ENCODE peak calls at places on chromosomes 13 and 19, in seven cellular contexts. One of them, this sample, is unnamed.

GRCh38 chr13:37485766-37486165 is 112.8 kb downstream of the POSTN start:
- DNase-seq in transverse colon: no peak
- DNase-seq in SK-N-SH: no peak
- DNase-seq in GM23338: no peak
- DNase-seq in vagina: no peak
- DNase-seq in HCT116: no peak
- DNase-seq in suprapubic skin: no peak
- DNase-seq in this sample: no peak

GRCh38 chr13:106514928-106515634 is 20.4 kb downstream of the EFNB2 start:
- DNase-seq in vagina: no peak
- DNase-seq in suprapubic skin: no peak
- DNase-seq in GM23338: no peak
- DNase-seq in SK-N-SH: no peak
- DNase-seq in transverse colon: no peak
- DNase-seq in HCT116: no peak
- DNase-seq in this sample: no peak

GRCh38 chr13:91355826-91356710 is 8.6 kb downstream of the MIR17HG start:
- DNase-seq in GM23338: no peak
- DNase-seq in HCT116: no peak
- DNase-seq in suprapubic skin: no peak
- DNase-seq in vagina: no peak
- DNase-seq in transverse colon: no peak
- DNase-seq in SK-N-SH: no peak
- DNase-seq in this sample: no peak

GRCh38 chr19:34598217-34599155 is 78.5 kb downstream of the SCGB2B2 start:
- DNase-seq in vagina: no peak
- DNase-seq in SK-N-SH: no peak
- DNase-seq in transverse colon: no peak
- DNase-seq in HCT116: no peak
- DNase-seq in suprapubic skin: no peak
- DNase-seq in GM23338: no peak
- DNase-seq in this sample: no peak

GRCh38 chr19:10634430-10634829 is 9.1 kb downstream of the SLC44A2 start:
- DNase-seq in SK-N-SH: peak; percentile 9
- DNase-seq in transverse colon: no peak
- DNase-seq in HCT116: no peak
- DNase-seq in GM23338: no peak
- DNase-seq in vagina: no peak
- DNase-seq in suprapubic skin: no peak
- DNase-seq in this sample: no peak

GRCh38 chr13:95296326-95296939 is 4.8 kb downstream of the ABCC4 start:
- DNase-seq in HCT116: peak; percentile 21
- DNase-seq in GM23338: peak; percentile 80
- DNase-seq in vagina: no peak
- DNase-seq in SK-N-SH: peak; percentile 82
- DNase-seq in transverse colon: peak; percentile 66
- DNase-seq in suprapubic skin: no peak
- DNase-seq in this sample: no peak

GRCh38 chr13:93723316-93723715 is 496.7 kb downstream of the GPC6 start:
- DNase-seq in SK-N-SH: no peak
- DNase-seq in HCT116: no peak
- DNase-seq in vagina: no peak
- DNase-seq in GM23338: no peak
- DNase-seq in transverse colon: no peak
- DNase-seq in suprapubic skin: no peak
- DNase-seq in this sample: no peak

GRCh38 chr13:81017525-81018152 is 676.7 kb upstream of the SPRY2 start:
- DNase-seq in vagina: no peak
- DNase-seq in transverse colon: no peak
- DNase-seq in suprapubic skin: no peak
- DNase-seq in SK-N-SH: peak; percentile 44
- DNase-seq in GM23338: peak; percentile 81
- DNase-seq in HCT116: peak; percentile 16
- DNase-seq in this sample: no peak

GRCh38 chr13:99959538-99960230 is 11.9 kb downstream of the ZIC5 start:
- DNase-seq in transverse colon: no peak
- DNase-seq in vagina: no peak
- DNase-seq in GM23338: peak; percentile 69
- DNase-seq in suprapubic skin: no peak
- DNase-seq in HCT116: no peak
- DNase-seq in SK-N-SH: no peak
- DNase-seq in this sample: no peak

GRCh38 chr19:23415034-23415433 is 19.8 kb upstream of the ZNF91 start:
- DNase-seq in transverse colon: peak; percentile 32
- DNase-seq in suprapubic skin: no peak
- DNase-seq in HCT116: no peak
- DNase-seq in vagina: no peak
- DNase-seq in SK-N-SH: no peak
- DNase-seq in GM23338: peak; percentile 44
- DNase-seq in this sample: no peak

GRCh38 chr19:14369399-14370168 is 11.7 kb upstream of the ADGRE5 start:
- DNase-seq in GM23338: no peak
- DNase-seq in transverse colon: peak; percentile 50
- DNase-seq in vagina: no peak
- DNase-seq in SK-N-SH: no peak
- DNase-seq in HCT116: no peak
- DNase-seq in suprapubic skin: no peak
- DNase-seq in this sample: no peak

GRCh38 chr19:42548545-42548944 is 20.3 kb upstream of the CEACAM1 start:
- DNase-seq in SK-N-SH: no peak
- DNase-seq in GM23338: no peak
- DNase-seq in HCT116: no peak
- DNase-seq in vagina: no peak
- DNase-seq in suprapubic skin: no peak
- DNase-seq in transverse colon: no peak
- DNase-seq in this sample: no peak

GRCh38 chr19:12703056-12703455 is 6.6 kb upstream of the FBXW9 start:
- DNase-seq in GM23338: peak; percentile 94
- DNase-seq in transverse colon: no peak
- DNase-seq in suprapubic skin: no peak
- DNase-seq in vagina: no peak
- DNase-seq in HCT116: peak; percentile 57
- DNase-seq in SK-N-SH: peak; percentile 90
- DNase-seq in this sample: no peak

GRCh38 chr19:17932485-17933338 is at the start of gene CCDC124:
- DNase-seq in HCT116: peak; percentile 88
- DNase-seq in SK-N-SH: peak; percentile 95
- DNase-seq in vagina: no peak
- DNase-seq in suprapubic skin: peak; percentile 95
- DNase-seq in GM23338: peak; percentile 96
- DNase-seq in transverse colon: peak; percentile 95
- DNase-seq in this sample: peak; percentile 97

GRCh38 chr19:17933414-17934129 is 757 bp downstream of the CCDC124 start:
- DNase-seq in suprapubic skin: no peak
- DNase-seq in vagina: no peak
- DNase-seq in HCT116: no peak
- DNase-seq in SK-N-SH: no peak
- DNase-seq in transverse colon: no peak
- DNase-seq in GM23338: peak; percentile 18
- DNase-seq in this sample: no peak

GRCh38 chr19:17936379-17936778 is 3.6 kb downstream of the CCDC124 start:
- DNase-seq in GM23338: no peak
- DNase-seq in suprapubic skin: no peak
- DNase-seq in vagina: no peak
- DNase-seq in transverse colon: no peak
- DNase-seq in SK-N-SH: no peak
- DNase-seq in HCT116: no peak
- DNase-seq in this sample: no peak

GRCh38 chr19:17929056-17929455 is 3.8 kb upstream of the CCDC124 start:
- DNase-seq in SK-N-SH: no peak
- DNase-seq in transverse colon: no peak
- DNase-seq in GM23338: no peak
- DNase-seq in vagina: no peak
- DNase-seq in HCT116: no peak
- DNase-seq in suprapubic skin: no peak
- DNase-seq in this sample: no peak

DNA sequence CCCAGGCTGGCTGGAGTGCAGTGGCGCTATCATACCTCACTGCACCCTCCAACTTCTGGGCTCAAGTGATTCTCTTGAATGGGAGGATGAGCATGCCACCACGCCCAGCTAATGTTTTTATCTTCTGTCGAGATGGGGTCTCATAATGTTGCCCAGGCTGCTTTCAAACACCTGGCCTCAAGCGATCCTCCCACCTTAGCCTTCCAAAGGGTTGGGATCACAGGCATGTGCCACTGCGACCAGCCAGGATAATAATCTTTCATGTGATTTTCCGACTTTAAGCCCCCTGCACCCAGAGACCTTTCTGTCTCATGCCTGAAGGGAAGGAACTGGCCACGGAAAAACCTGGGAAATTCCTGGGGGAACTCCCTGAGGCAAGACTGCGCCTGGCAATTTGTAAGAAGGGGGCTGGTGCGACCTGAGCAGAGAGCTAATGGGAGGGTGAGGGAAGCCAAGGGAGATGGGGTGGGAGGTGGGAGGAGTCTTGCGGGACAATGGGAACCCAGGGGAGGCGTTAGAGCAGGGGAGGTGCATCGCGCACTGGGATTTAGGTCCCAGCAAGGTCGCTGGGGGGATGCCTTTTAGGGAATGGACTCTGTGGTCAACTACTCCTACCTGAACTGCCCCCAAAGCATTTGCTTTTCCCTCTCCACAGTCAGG is 1.2 kb upstream of the CCDC124 start:
- DNase-seq in transverse colon: no peak
- DNase-seq in suprapubic skin: no peak
- DNase-seq in vagina: no peak
- DNase-seq in HCT116: no peak
- DNase-seq in SK-N-SH: no peak
- DNase-seq in GM23338: peak; percentile 94
- DNase-seq in this sample: no peak
- H3K4me3 ChIP-seq in transverse colon: peak overlapping the region; percentile 87
- H3K4me3 ChIP-seq in suprapubic skin: peak overlapping the region; percentile 85
- H3K4me3 ChIP-seq in vagina: peak overlapping the region; percentile 91
- H3K4me3 ChIP-seq in HCT116: peak overlapping the region; percentile 98
- H3K4me3 ChIP-seq in SK-N-SH: no peak overlapping the region
- H3K4me3 ChIP-seq in GM23338: peak overlapping the region; percentile 95
- H3K4me3 ChIP-seq in this sample: peak overlapping the region; percentile 85

DNA sequence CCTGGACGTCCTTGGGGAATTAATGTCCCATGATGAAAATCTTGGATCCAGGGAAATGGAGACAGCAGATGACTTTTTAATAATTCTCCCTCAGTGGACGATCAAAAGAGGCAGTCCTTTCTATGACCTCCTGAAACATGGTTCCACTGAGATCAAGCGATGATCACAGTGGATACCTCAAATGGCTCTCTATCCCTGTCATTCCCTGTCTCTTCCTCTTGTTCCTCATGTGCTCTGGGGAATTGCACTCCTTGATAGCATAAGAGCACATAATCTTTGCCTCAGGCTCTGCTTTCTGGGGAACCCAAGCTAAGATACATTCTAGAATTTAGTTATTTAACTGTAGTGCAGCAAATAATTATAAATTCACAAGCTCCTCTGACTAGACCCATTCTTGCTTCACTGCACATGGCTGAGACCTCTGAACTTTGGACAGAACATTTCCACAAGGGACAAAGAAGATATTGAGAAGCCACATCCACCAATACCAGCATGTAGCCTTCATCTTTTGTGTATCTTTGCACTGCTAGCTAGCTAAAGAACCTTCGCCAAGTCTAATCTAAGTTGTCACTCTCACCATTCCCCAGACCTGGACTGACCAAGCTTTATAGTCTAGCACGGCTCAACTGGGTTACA is 142.9 kb downstream of the SUCLA2 start:
- DNase-seq in transverse colon: no peak
- DNase-seq in vagina: no peak
- DNase-seq in SK-N-SH: no peak
- DNase-seq in GM23338: no peak
- DNase-seq in suprapubic skin: no peak
- DNase-seq in HCT116: no peak
- DNase-seq in this sample: no peak
- H3K27ac ChIP-seq in transverse colon: no peak overlapping the region
- H3K27ac ChIP-seq in vagina: no peak overlapping the region
- H3K27ac ChIP-seq in SK-N-SH: peak overlapping the region; percentile 34
- H3K27ac ChIP-seq in GM23338: no peak overlapping the region
- H3K27ac ChIP-seq in suprapubic skin: no peak overlapping the region
- H3K27ac ChIP-seq in HCT116: no peak overlapping the region
- H3K27ac ChIP-seq in this sample: no peak overlapping the region

GRCh38 chr19:4582980-4583842 is 23.7 kb upstream of the SEMA6B start:
- DNase-seq in SK-N-SH: peak; percentile 50
- DNase-seq in suprapubic skin: no peak
- DNase-seq in transverse colon: no peak
- DNase-seq in HCT116: no peak
- DNase-seq in GM23338: no peak
- DNase-seq in vagina: no peak
- DNase-seq in this sample: no peak
- TF ChIP-seq POLR2AphosphoS5 in SK-N-SH: no peak
- TF ChIP-seq POLR2AphosphoS5 in suprapubic skin: no peak
- TF ChIP-seq POLR2AphosphoS5 in transverse colon: no peak
- TF ChIP-seq POLR2AphosphoS5 in HCT116: no peak
- TF ChIP-seq POLR2AphosphoS5 in GM23338: no peak
- TF ChIP-seq POLR2AphosphoS5 in vagina: no peak
- TF ChIP-seq POLR2AphosphoS5 in this sample: no peak

DNA sequence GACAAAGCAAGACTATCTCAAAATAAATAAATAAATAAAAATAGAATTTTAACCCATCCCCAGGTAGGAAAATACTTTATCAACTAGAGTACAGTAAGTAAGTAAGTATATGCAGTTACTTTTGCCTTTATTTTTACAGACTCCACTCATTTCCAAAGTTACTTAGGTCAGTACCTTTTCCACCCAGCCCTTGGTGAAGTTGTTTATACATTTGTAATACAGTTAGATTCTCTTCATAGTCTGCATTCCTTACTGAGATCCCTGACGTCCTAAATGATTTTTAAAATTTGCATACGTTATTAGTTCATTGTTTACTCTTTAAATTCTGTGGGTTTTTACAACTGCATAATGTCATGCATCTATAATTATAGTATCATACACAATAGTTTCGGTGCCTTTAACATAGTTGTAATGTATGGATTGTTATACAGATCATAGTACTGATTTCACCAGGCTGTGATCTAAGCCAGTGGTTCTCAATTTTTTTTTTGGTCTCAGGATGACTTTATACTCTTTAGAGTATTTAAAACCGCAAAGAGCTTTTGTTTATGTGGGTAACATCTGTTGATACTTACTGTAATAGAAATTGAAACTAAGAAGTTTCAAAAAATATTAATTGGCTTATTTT is 10.4 kb downstream of the SETDB2 start:
- DNase-seq in HCT116: no peak
- DNase-seq in SK-N-SH: no peak
- DNase-seq in suprapubic skin: no peak
- DNase-seq in vagina: no peak
- DNase-seq in GM23338: peak; percentile 6
- DNase-seq in transverse colon: no peak
- DNase-seq in this sample: no peak
- H3K4me3 ChIP-seq in HCT116: no peak overlapping the region
- H3K4me3 ChIP-seq in SK-N-SH: no peak overlapping the region
- H3K4me3 ChIP-seq in suprapubic skin: no peak overlapping the region
- H3K4me3 ChIP-seq in vagina: no peak overlapping the region
- H3K4me3 ChIP-seq in GM23338: no peak overlapping the region
- H3K4me3 ChIP-seq in transverse colon: no peak overlapping the region
- H3K4me3 ChIP-seq in this sample: no peak overlapping the region